ENCODE peak calls at places on chromosomes 4 and X, in six cellular contexts. U is body of pancreas, G is tibial artery, C is sigmoid colon, E is tibial nerve, I is GM20000. P is an unnamed sample.

GRCh38 chr4:120314969-120315368 is 248.3 kb upstream of the MAD2L1 start:
- DNase-seq in I (no peak), E (no peak), G (no peak), C (no peak), U (no peak), P (no peak)

GRCh38 chr4:81632581-81633247 is 161.0 kb upstream of the RASGEF1B start:
- DNase-seq in G (no peak), E (no peak), I (no peak), U (no peak), C (no peak), P (no peak)

GRCh38 chrX:119272882-119273806 is 37.1 kb downstream of the PGRMC1 start:
- DNase-seq in G (no peak), U (peak), C (peak), E (no peak), I (peak), P (no peak)

GRCh38 chrX:41167888-41168287 is 82.6 kb downstream of the USP9X start:
- DNase-seq in C (no peak), I (no peak), G (no peak), U (no peak), E (no peak), P (no peak)

GRCh38 chrX:12872741-12873140 is 5.9 kb downstream of the TLR7 start:
- DNase-seq in G (no peak), U (no peak), E (no peak), C (no peak), I (no peak), P (no peak)

GRCh38 chr4:177051473-177052060 is 258.1 kb upstream of the NEIL3 start:
- DNase-seq in G (no peak), I (peak), E (no peak), U (peak), C (no peak), P (no peak)

GRCh38 chr4:111650553-111651183 is 494.6 kb upstream of the FAM241A start:
- DNase-seq in C (no peak), U (no peak), G (no peak), I (no peak), E (no peak), P (no peak)

GRCh38 chr4:117227925-117228324 is 142.5 kb upstream of the TRAM1L1 start:
- DNase-seq in I (no peak), C (no peak), E (no peak), G (no peak), U (no peak), P (no peak)

DNA sequence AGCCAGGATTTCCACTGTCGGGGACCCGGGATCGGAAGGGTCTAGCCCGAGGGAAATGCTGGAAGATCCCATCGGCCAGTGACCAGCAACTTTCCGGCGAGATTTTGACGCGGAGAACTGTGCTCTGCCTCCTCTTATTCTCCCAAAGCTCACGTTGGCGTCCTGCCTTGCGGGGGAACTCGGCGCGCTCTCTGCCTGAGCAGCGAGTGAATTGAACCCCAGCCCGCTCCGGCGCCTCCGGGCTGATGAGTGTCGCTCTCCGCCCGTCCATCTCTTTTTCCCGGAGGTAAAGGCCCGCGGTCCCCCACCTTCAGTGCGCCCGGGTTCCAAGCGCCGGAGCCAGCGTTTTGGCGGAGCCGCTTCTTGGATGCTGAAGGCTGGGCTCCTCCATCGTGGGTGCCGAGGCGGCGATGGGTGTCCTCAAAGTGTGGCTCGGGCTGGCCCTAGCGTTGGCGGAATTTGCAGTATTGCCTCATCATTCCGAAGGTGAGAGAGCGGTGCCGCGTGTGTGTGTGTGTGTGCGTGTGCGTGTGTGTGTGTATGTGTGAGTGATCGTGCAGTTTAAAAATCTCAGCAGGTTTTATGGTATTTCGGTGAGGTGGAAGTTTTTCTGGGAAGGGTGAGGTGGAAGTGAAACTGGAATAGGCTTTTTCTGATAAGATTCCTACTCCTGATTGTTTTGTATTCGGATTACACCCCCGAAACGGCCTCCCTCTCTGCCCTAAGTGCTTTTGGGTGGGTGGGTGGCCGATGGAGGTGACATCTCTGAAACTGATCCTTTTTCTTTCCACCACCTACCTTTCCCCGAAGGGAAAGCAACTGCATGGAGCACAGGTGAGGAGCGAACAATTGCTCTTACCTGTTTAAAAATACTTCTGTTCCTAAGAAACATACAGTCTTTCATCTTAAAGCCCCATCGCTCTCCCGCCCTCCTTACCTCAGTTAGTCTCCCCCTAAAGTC is 757 bp downstream of the FRAS1 start:
- DNase-seq in I (peak), U (peak), G (peak), C (peak), E (peak), P (peak)
- TF ChIP-seq CTCF in I (no peak), U (no peak), G (no peak), C (no peak), E (no peak), P (no peak)

DNA sequence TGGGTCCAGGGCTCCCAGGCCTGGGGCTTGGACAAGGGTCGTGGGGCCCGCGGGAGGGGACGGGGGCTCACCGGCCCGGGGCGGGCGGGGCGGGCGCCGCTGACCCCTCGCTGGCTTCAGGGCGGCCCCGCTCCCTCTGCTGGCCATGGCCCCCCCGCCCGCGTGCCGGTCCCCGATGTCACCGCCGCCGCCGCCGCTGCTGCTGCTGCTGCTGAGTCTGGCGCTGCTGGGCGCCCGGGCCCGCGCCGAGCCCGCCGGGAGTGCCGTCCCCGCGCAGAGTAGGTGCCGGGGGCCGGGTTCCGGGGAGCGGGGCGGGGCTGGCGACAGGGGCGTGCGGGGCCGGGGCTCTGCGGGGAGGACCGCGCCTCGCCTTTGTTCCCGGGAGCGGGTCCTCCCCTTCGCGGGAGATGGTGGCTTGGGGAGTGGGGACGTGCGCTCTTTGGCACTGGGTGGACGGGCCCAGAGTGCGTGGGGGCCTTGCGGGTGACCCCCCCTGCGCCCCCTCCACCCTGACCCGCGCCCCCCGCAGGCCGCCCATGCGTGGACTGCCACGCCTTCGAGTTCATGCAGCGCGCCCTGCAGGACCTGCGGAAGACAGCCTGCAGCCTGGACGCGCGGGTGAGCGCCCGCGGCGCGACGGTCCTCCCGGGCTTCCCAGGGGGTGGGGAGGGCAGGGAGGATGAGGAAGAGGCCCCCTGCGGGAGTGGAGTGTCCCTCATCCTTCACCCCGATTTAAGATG is 16.8 kb upstream of the NAT8L start:
- DNase-seq in E (no peak), C (no peak), G (no peak), I (peak), U (no peak), P (no peak)
- TF ChIP-seq CTCF in E (no peak), C (no peak), G (no peak), I (no peak), U (no peak), P (no peak)

DNA sequence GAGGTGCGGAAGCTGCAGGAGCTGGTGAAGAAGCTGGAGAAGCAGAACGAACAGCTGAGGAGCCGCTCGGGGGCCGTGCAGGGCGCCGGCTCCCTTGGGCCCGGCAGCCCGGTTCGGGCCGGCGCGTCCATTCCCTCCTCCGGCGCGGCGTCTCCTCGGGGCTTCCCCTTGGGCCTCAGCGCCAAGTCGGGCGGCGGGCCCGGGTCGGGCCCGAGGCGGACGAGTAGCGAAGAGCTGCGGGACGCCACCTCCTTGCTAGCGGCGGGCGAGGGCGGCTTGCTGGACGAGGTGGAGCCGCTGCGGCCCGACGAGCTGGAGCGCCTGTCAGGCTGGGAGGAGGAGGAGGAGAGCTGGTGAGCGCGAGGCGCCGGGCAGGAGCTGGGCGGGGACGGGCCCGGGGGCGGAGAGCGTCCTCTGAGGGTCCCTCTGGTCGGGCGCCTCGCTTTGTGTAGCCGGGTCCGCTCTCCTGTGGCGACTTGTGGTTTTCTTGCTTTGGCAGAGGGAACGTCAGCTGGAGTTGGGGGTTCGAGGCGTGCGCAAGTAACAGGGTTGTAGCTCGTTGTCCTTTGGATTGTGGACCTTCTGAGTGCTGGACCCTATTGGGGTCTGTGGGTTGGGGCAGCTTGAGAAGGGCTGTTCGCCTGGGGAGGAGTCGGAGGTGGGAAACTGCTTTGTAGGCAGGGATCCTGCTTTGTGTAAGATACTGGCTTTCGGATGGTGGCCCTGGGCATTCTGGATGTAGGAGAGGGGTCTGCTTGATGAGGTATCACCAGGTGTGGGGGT is 638 bp downstream of the SLAIN2 start:
- DNase-seq in E (peak), U (peak), G (peak), C (peak), I (peak), P (peak)
- TF ChIP-seq CTCF in E (no peak), U (no peak), G (no peak), C (no peak), I (no peak), P (no peak)

GRCh38 chr4:104352211-104352610 is 142.5 kb downstream of the CXXC4 start:
- DNase-seq in E (no peak), C (no peak), I (no peak), G (no peak), U (no peak), P (no peak)
- TF ChIP-seq CTCF in E (no peak), C (no peak), I (peak), G (no peak), U (no peak), P (no peak)

DNA sequence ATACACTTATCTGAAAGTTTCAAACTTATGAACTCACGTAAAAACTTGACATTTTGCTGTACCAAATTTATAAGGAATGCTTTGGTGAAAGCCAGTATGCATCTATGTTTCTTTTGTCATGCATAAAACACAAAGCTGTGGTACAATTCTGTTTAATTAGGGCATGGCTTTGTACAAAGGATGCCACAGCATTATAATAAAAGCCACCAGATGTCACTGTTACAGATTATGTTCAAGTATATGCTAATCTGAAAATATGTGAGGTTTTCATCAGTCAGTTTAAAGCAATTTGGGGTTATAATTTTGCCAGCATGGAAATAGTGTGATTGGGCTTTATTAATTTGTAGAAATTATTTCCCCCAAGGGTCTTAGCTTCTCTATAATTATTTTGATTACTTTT is 69.0 kb downstream of the ATOH1 start:
- DNase-seq in C (no peak), I (peak), G (no peak), U (no peak), E (no peak), P (no peak)
- TF ChIP-seq CTCF in C (no peak), I (no peak), G (no peak), U (no peak), E (no peak), P (no peak)

DNA sequence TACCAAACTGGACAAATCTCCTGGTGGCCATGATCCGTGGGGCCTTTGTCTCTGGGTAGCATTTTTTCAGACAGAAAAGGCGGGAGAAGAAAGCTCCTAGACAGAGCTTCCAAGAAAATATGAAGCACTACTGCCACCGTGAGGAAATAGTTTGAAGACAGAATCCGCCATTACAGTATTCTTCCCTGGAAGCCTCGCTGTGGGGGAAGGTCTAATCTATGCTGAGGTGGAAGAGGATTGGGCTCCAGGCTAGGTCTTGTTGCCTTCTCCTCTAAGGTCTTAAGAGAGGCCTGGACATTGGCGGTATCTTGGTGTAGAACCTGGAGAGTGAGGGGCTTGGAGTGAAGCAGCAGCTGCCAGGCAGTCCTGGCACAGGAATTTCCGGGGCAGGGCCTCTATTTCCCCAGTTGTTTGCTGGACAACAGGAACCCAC is 218.9 kb downstream of the OR13H1 start:
- DNase-seq in E (no peak), U (no peak), C (peak), G (no peak), I (no peak), P (no peak)
- TF ChIP-seq CTCF in E (peak), U (peak), C (peak), G (no peak), I (no peak), P (no peak)

DNA sequence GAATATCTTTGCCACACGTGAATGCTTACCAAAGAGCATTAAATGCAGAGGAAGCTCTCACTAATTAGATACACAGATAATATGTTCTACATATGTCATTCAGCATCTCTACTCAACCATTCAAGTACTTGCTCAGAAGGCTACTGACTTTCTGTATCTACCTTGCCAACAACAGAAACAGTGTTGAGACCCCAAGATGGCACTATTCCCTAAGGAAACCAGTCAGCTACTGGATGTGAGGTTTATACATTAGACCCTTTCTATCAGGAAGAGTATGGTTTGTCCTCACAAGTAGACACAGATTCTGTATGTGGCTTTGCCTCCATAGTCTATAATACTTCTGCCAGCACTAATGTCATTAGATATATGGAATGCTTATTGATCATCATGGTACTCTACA is 443.9 kb upstream of the INTU start:
- DNase-seq in C (no peak), G (no peak), I (no peak), E (no peak), U (no peak), P (no peak)
- TF ChIP-seq CTCF in C (no peak), G (peak), I (no peak), E (no peak), U (no peak), P (no peak)

GRCh38 chrX:114450911-114451310 is 133.0 kb upstream of the HTR2C start:
- DNase-seq in C (no peak), U (no peak), E (no peak), G (no peak), I (no peak), P (no peak)

GRCh38 chrX:114451397-114451796 is 132.5 kb upstream of the HTR2C start:
- DNase-seq in G (no peak), E (no peak), I (no peak), U (no peak), C (no peak), P (no peak)
- TF ChIP-seq CTCF in G (no peak), E (no peak), I (no peak), U (no peak), C (no peak), P (no peak)

GRCh38 chrX:26848511-26848910 is 614.6 kb downstream of the PPP4R3C start:
- DNase-seq in I (no peak), U (no peak), G (no peak), E (no peak), C (no peak), P (no peak)

DNA sequence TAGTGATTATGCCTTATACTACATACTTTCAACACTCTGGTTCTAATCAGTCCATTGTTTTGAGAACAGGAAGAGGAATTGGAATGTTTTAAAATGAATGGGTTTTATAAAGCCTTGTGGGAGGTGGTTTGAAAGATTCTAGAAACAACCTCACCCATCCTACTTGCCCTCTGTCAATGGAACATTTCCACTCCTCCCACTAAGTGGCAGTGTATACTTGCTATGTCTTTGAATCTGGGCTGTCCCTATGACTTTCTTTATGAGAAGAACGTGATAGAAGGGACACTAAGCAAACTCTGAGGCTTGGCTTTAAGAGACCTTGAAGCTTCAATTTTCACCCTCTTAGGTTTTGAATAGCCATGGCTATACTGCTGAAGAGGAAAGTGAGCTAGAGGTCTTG is 611.2 kb downstream of the PPP4R3C start:
- DNase-seq in U (no peak), E (no peak), I (peak), C (no peak), G (no peak), P (no peak)
- TF ChIP-seq CTCF in U (no peak), E (no peak), I (no peak), C (no peak), G (peak), P (no peak)

GRCh38 chrX:6363193-6363592 is 134.5 kb upstream of the NLGN4X start:
- DNase-seq in U (no peak), I (no peak), E (no peak), G (no peak), C (no peak), P (no peak)
- TF ChIP-seq CTCF in U (no peak), I (no peak), E (no peak), G (no peak), C (no peak), P (no peak)